ENCODE peak calls at places on chromosomes 5 and 9, in eight cellular contexts. X, W, U, D, O, K, M and V are unnamed samples.
A peak's percentile ranks its signal among the peaks of the same experiment; 100 is the strongest.

GRCh38 chr5:136087961-136088871 is 44.4 kb upstream of the SMAD5 start:
- ATAC-seq in U (peak; percentile 97), K (no peak), X (no peak), W (peak; percentile 81), D (peak; percentile 49), O (peak; percentile 96), M (peak; percentile 78), V (peak; percentile 92)

GRCh38 chr5:16430349-16431089 is 35.1 kb downstream of the ZNF622 start:
- ATAC-seq in M (no peak), U (peak; percentile 50), O (no peak), X (no peak), W (no peak), D (no peak), K (no peak), V (no peak)

GRCh38 chr5:53291528-53291927 is 182.0 kb upstream of the MOCS2 start:
- ATAC-seq in D (no peak), U (peak; percentile 63), X (no peak), M (peak; percentile 19), K (peak; percentile 14), O (peak; percentile 53), W (peak; percentile 40), V (peak; percentile 89)

GRCh38 chr9:123120953-123121352 is 87.5 kb downstream of the GPR21 start:
- ATAC-seq in D (no peak), W (no peak), M (no peak), U (no peak), O (no peak), X (no peak), K (no peak), V (no peak)

GRCh38 chr9:132187006-132187760 is 25.3 kb downstream of the NTNG2 start:
- ATAC-seq in U (no peak), K (no peak), D (no peak), X (no peak), W (no peak), M (no peak), O (no peak), V (no peak)

GRCh38 chr9:107866912-107867311 is 377.3 kb upstream of the KLF4 start:
- ATAC-seq in O (no peak), U (no peak), D (no peak), X (no peak), W (no peak), K (peak; percentile 14), M (peak; percentile 34), V (no peak)

GRCh38 chr9:94065535-94065961 is 18.7 kb upstream of the PTPDC1 start:
- ATAC-seq in W (peak; percentile 88), K (peak; percentile 95), O (peak; percentile 91), M (peak; percentile 86), U (peak; percentile 77), D (peak; percentile 86), X (peak; percentile 96), V (peak; percentile 79)

GRCh38 chr5:68433921-68434879 is 218.6 kb downstream of the PIK3R1 start:
- ATAC-seq in K (peak; percentile 82), D (peak; percentile 96), W (peak; percentile 93), O (peak; percentile 89), U (peak; percentile 99), X (peak; percentile 97), M (peak; percentile 95), V (peak; percentile 83)

GRCh38 chr9:132012704-132013345 is 66.8 kb downstream of the MED27 start:
- ATAC-seq in X (no peak), D (no peak), O (no peak), M (peak; percentile 86), U (no peak), W (no peak), K (no peak), V (no peak)

GRCh38 chr9:4117835-4118610 is 181.8 kb downstream of the GLIS3 start:
- ATAC-seq in W (peak; percentile 15), X (peak; percentile 46), K (no peak), M (no peak), O (no peak), U (no peak), D (peak; percentile 86), V (no peak)

GRCh38 chr5:125551797-125552196 is 805.4 kb upstream of the ZNF608 start:
- ATAC-seq in W (no peak), M (no peak), D (no peak), U (no peak), X (no peak), K (no peak), O (no peak), V (no peak)

GRCh38 chr5:145678255-145678654 is 156.9 kb downstream of the PRELID2 start:
- ATAC-seq in W (no peak), D (no peak), O (no peak), U (no peak), K (no peak), M (no peak), X (no peak), V (no peak)

GRCh38 chr9:92637886-92638620 is 31.9 kb downstream of the IPPK start:
- ATAC-seq in K (no peak), D (no peak), U (no peak), W (no peak), X (no peak), M (no peak), O (no peak), V (no peak)
- H3K36me3 ChIP-seq in K (peaks cover 69% of the 10 kb centered on the region), D (peaks cover 20% of the 10 kb centered on the region), U (peaks cover 99% of the 10 kb centered on the region), W (peaks cover 19% of the 10 kb centered on the region), X (peaks cover 28% of the 10 kb centered on the region), M (peaks cover 64% of the 10 kb centered on the region), O (no peaks in the 10 kb centered on the region), V (peaks cover 95% of the 10 kb centered on the region)

GRCh38 chr9:109939698-109940342 is 159.8 kb downstream of the PALM2AKAP2 start:
- ATAC-seq in M (peak; percentile 82), O (peak; percentile 46), D (no peak), K (no peak), W (no peak), U (no peak), X (no peak), V (peak; percentile 16)

GRCh38 chr9:109934499-109935214 is 154.7 kb downstream of the PALM2AKAP2 start:
- ATAC-seq in U (no peak), K (peak; percentile 37), W (no peak), O (no peak), X (no peak), D (peak; percentile 40), M (peak; percentile 23), V (no peak)

GRCh38 chr9:109940536-109940935 is 160.5 kb downstream of the PALM2AKAP2 start:
- ATAC-seq in K (no peak), X (no peak), U (no peak), O (no peak), M (no peak), W (no peak), D (no peak), V (no peak)

GRCh38 chr9:109935406-109936087 is 155.5 kb downstream of the PALM2AKAP2 start:
- ATAC-seq in O (no peak), X (no peak), W (no peak), M (no peak), U (no peak), K (no peak), D (peak; percentile 89), V (no peak)

GRCh38 chr9:109937841-109938453 is 157.9 kb downstream of the PALM2AKAP2 start:
- ATAC-seq in D (no peak), U (no peak), O (no peak), X (no peak), M (no peak), K (no peak), W (no peak), V (no peak)
- TF ChIP-seq POLR2A in D (no peak), U (no peak), O (no peak), X (no peak), M (no peak), K (no peak), W (no peak), V (no peak)

DNA sequence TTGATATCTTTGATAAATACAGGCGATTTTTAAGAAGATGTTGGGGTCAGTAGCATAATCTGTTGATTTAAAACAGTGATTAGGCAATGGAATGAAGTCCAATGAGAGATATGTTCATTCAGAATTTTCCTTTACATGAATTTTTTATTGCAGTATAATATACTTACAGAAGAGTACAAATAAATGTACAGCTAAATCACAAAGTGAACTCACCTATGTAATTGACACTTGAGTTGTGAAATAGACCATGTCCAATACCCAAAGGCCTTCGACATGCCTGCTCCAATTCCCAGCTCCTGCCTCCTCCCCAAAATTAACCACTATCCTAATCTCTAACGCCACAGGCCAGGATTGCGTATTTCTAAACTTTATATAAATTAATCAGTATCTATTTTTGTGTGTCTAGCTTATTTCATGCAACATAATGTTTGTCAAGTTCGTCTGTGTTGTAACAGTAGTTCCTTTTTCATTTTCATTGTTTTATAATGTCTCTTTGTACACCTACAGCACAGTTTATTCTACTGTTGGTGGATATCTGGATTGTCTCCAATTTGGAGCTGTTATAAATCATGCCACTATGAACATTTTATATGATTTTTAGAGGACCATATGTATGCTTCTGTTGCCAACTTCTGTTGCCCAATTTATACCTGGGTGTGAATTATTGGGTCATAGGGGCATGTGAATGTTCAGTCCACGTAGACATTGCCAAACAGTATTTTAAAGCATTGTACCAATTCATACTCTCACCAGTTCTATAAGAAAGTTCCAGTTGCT is 208.3 kb downstream of the TLE1 start:
- ATAC-seq in W (no peak), D (no peak), U (no peak), M (no peak), K (no peak), O (no peak), X (no peak), V (no peak)
- H3K4me1 ChIP-seq in W (no peaks in the 10 kb centered on the region), D (no peaks in the 10 kb centered on the region), U (peaks cover 4% of the 10 kb centered on the region), M (no peaks in the 10 kb centered on the region), K (no peaks in the 10 kb centered on the region), O (peaks cover 27% of the 10 kb centered on the region), X (no peaks in the 10 kb centered on the region), V (no peaks in the 10 kb centered on the region)

GRCh38 chr5:56856779-56857178 is 41.4 kb downstream of the MAP3K1 start:
- ATAC-seq in O (no peak), K (no peak), M (no peak), W (no peak), X (no peak), D (no peak), U (no peak), V (no peak)

GRCh38 chr5:56854920-56855319 is 39.6 kb downstream of the MAP3K1 start:
- ATAC-seq in U (no peak), K (no peak), X (no peak), M (no peak), W (no peak), D (no peak), O (no peak), V (no peak)

GRCh38 chr5:56862909-56863308 is 46.5 kb upstream of the SETD9 start:
- ATAC-seq in W (no peak), K (no peak), D (no peak), M (no peak), U (no peak), X (no peak), O (no peak), V (no peak)

GRCh38 chr5:56861893-56862485 is 46.6 kb downstream of the MAP3K1 start:
- ATAC-seq in D (no peak), K (no peak), O (no peak), X (no peak), M (no peak), W (no peak), U (no peak), V (no peak)

DNA sequence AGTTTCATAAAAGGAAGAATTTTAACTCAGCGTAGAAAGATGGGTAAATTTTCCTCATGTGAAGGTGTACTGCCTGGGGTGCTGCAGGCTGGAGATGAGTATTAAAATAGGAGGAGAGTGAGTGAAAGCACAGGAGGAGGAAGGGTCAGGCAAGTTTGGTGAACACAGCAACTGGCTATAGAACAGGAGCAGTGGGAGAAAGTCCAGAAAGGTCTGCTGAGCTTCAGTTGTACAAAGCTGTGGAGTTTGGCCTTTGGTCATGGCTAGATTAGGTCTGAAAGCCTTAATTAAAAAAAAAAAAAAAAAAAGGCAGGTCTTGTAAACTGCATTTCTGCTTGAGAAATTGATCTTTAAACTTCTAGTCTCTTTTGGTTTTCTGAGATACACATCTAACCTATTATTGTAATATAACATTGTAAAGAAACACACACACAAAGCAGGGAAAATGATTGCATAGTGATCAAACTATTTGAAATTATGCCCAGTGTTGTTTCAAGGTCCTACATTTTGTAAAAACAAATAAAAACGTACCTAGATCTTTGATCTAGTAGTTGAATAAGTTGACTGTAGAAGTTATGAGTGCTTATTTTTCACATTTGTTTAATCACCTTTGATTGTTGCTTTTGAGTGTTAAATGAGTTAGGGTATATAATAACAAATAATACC is 43.6 kb downstream of the MAP3K1 start:
- ATAC-seq in K (no peak), M (peak; percentile 88), D (no peak), O (no peak), W (no peak), U (no peak), X (no peak), V (no peak)
- H3K36me3 ChIP-seq in K (peaks cover 15% of the 10 kb centered on the region), M (no peaks in the 10 kb centered on the region), D (no peaks in the 10 kb centered on the region), O (no peaks in the 10 kb centered on the region), W (peaks cover 2% of the 10 kb centered on the region), U (peaks cover 67% of the 10 kb centered on the region), X (peaks cover 4% of the 10 kb centered on the region), V (peaks cover 36% of the 10 kb centered on the region)